ENCODE peak calls at places on chromosomes 12 and 14, in five cellular contexts. S, X, T, Q and A are unnamed samples.

GRCh38 chr14:23559010-23559920 is 3.2 kb downstream of the THTPA start:
- DNase-seq in S (peak), X (no peak), T (peak), Q (no peak), A (no peak)

GRCh38 chr12:116376354-116377193 is 99.1 kb upstream of the MED13L start:
- DNase-seq in S (peak), X (peak), T (peak), Q (no peak), A (no peak)

GRCh38 chr12:54052745-54053624 is 650 bp upstream of the HOXC4 start:
- DNase-seq in S (no peak), X (no peak), T (no peak), Q (no peak), A (no peak)

GRCh38 chr12:112166051-112167015 is 41.0 kb downstream of the TRAFD1 start:
- DNase-seq in S (no peak), X (no peak), T (no peak), Q (no peak), A (no peak)

GRCh38 chr14:77878783-77879182 is 78.9 kb downstream of the ADCK1 start:
- DNase-seq in S (no peak), X (no peak), T (no peak), Q (no peak), A (no peak)

GRCh38 chr14:89276424-89276975 is 140.5 kb downstream of the FOXN3 start:
- DNase-seq in S (no peak), X (no peak), T (no peak), Q (no peak), A (peak)

GRCh38 chr12:1531654-1532366 is 62.6 kb downstream of the FBXL14 start:
- DNase-seq in S (no peak), X (no peak), T (peak), Q (no peak), A (no peak)

GRCh38 chr12:90995041-90995440 is 9.7 kb downstream of the EPYC start:
- DNase-seq in S (peak), X (no peak), T (no peak), Q (no peak), A (no peak)

GRCh38 chr12:46201284-46201789 is 67.5 kb downstream of the SLC38A1 start:
- DNase-seq in S (no peak), X (no peak), T (no peak), Q (no peak), A (no peak)

GRCh38 chr12:81128930-81129554 is 51.2 kb downstream of the ACSS3 start:
- DNase-seq in S (peak), X (peak), T (peak), Q (peak), A (peak)

GRCh38 chr12:11716794-11717532 is 67.5 kb downstream of the ETV6 start:
- DNase-seq in S (no peak), X (peak), T (peak), Q (no peak), A (no peak)

GRCh38 chr14:90161129-90161528 is 95.2 kb upstream of the PSMC1 start:
- DNase-seq in S (no peak), X (no peak), T (no peak), Q (no peak), A (no peak)

GRCh38 chr14:68941820-68942219 is 37.3 kb downstream of the ACTN1 start:
- DNase-seq in S (peak), X (peak), T (peak), Q (peak), A (no peak)

GRCh38 chr14:74825008-74825407 is 50.9 kb downstream of the PROX2 start:
- DNase-seq in S (peak), X (peak), T (peak), Q (no peak), A (no peak)

GRCh38 chr12:80233926-80234325 is 134.6 kb downstream of the OTOGL start:
- DNase-seq in S (no peak), X (no peak), T (no peak), Q (no peak), A (no peak)

GRCh38 chr14:69138189-69138535 is 14.8 kb downstream of the DCAF5 start:
- DNase-seq in S (peak), X (peak), T (peak), Q (no peak), A (no peak)

GRCh38 chr14:90628825-90629224 is 187.4 kb downstream of the TTC7B start:
- DNase-seq in S (no peak), X (no peak), T (no peak), Q (no peak), A (no peak)

GRCh38 chr14:69501362-69501964 is 16.9 kb downstream of the PLEKHD1 start:
- DNase-seq in S (peak), X (no peak), T (no peak), Q (no peak), A (no peak)

GRCh38 chr14:102930753-102931579 is 8.5 kb downstream of the AMN start:
- DNase-seq in S (peak), X (peak), T (no peak), Q (no peak), A (no peak)

GRCh38 chr12:1799068-1799881 is 21.1 kb upstream of the LRTM2 start:
- DNase-seq in S (no peak), X (no peak), T (no peak), Q (no peak), A (no peak)

DNA sequence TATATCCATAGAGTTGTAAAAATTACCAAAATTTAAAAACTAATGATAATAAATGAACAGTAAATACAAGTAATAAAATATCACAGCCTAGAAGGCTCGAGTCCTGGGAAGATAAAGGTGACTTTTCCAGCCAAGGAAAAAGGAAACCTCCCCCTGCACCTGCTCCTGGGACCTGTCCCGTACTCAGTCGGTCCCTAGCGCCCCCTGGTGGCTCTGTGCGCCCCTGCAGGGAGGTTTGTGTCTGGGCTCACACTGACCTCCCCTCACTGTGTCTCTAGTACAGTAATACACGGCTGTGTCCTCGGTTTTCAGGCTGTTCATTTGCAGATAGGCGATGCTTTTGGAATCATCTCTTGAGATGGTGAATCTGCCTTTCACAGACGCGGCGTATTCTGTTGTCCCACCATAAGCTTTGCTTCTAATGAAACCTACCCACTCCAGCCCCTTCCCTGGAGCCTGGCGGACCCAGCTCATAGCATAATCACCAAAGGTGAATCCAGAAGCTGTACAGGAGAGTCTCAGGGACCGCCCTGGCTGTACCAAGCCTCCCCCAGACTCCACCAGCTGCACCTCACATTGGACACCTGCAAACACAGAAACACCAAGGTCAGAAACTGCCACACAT is 1030.4 kb downstream of the TMEM121 start:
- DNase-seq in S (no peak), X (no peak), T (no peak), Q (no peak), A (no peak)
- TF ChIP-seq CTCF in S (peak), X (no peak), T (peak), Q (no peak), A (peak)

DNA sequence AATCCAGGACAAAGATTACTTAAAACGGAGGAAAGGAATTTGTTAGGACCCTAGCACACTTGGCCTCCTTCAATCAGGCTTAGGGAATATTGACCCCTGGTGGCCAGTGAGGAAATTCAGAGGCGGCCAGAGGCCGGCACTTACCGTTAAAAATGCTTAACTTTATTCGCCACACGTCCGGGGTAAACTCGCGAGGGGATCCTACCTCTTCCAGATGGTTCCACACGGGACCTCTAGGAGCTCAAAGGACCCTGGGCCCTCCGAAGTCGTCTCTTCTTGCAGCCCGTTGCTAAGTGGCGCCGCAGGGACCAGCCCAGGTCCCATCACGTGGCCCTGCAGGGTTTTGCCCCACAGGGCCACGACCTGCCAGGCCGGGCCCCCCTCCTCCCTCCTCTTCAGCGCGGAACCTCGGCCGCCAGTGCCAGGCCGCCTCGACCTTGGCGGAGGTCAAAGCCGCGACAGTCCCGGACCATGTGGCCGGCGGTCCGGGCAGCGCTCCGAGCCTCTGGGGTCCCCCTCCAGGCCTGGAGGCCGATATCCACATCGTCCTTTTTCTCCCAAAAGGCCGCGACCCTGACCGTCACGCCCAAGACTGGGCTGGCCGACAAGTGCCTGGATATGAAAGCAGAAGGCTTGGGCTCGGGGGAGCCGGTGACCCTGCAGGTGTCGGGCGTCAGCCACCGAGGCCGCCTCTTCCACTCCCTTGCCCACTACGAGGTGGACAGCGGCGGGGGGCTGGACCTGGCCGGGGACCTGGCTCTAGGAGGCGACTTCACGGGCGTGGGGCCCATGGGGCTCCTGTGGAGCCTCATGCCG is 11.1 kb upstream of the DNAL1 start:
- DNase-seq in S (peak), X (peak), T (peak), Q (peak), A (peak)
- TF ChIP-seq CTCF in S (peak), X (peak), T (peak), Q (peak), A (peak)

DNA sequence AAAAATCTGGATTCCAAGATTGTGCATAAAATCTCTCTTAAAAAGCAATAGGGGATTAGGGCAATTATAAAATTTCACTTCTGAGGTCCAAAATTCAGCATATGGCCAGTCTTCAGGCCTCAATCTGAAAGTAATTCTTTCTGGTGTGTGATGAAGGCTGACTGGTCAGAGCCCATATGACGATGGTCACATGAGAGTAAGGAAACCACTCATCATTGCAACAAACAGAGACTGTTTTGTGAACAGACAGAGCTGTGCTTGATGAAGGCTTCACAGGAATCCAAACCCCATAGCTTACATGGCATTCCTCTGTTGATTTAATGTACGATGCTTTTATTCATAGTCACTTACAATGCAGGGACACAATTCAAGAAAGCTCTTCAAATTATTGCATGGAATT is 238.1 kb downstream of the APAF1 start:
- DNase-seq in S (no peak), X (no peak), T (no peak), Q (no peak), A (no peak)
- TF ChIP-seq CTCF in S (no peak), X (no peak), T (no peak), Q (no peak), A (no peak)

GRCh38 chr14:71304588-71305133 is 397.4 kb downstream of the PCNX1 start:
- DNase-seq in S (no peak), X (no peak), T (no peak), Q (no peak), A (no peak)

GRCh38 chr14:71314717-71315116 is 407.5 kb downstream of the PCNX1 start:
- DNase-seq in S (no peak), X (no peak), T (no peak), Q (no peak), A (no peak)

GRCh38 chr14:71308671-71309070 is 401.4 kb downstream of the PCNX1 start:
- DNase-seq in S (no peak), X (no peak), T (no peak), Q (no peak), A (no peak)

GRCh38 chr14:71311061-71311460 is 403.8 kb downstream of the PCNX1 start:
- DNase-seq in S (no peak), X (no peak), T (no peak), Q (no peak), A (no peak)

DNA sequence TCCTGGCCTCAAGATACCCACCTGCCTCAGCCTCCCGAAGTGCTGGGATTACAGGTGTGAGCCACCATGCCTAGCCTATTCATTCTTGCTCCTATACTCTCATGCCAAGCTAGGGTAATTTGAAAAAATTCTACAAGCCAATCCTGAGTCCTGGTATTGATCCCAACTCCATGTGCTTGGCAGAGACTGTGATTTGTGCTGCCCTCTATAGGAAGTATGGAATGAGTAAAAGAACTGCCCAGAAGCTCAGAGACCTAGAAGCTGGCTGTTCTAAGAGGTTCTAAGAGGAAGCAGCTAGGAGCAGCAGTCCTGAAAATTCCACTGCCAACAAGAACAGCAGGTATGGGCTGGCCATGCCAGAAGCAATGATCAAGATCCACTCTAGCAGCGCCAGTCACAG is 402.5 kb downstream of the PCNX1 start:
- DNase-seq in S (no peak), X (no peak), T (no peak), Q (no peak), A (no peak)
- TF ChIP-seq CTCF in S (no peak), X (no peak), T (peak), Q (no peak), A (peak)

DNA sequence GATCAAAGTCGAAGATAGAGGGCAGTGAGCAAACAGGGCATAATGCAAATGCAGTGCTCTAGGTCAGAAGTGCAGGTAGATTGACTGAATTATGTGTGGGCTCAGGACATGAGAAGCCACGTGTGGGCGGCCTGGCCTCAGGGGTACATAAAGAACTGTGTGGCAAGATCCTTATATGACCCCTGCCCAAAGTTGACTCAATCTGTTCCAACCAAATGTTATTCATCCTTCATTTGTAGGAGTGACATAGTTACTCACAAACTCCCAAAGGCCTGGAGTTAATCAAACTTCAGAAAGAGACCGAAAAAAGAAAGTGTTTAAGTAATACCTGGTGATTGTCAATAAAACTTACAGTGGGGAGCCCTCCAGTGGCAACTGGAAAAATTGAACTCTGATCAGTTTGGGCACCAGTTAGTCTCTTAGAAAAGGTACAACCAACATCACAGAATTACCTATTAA is 150.4 kb upstream of the FAR2 start:
- DNase-seq in S (peak), X (peak), T (no peak), Q (peak), A (peak)
- TF ChIP-seq CTCF in S (peak), X (peak), T (peak), Q (peak), A (peak)